ENCODE peak calls at places on chromosomes 2 and 18, in four cellular contexts. P, Q, M and F are unnamed samples.

GRCh38 chr18:11136241-11136640 is 13.1 kb downstream of the PIEZO2 start:
- DNase-seq in P (peak), Q (no peak), M (no peak), F (peak)

GRCh38 chr2:69157441-69157840 is 144.5 kb downstream of the ANTXR1 start:
- DNase-seq in P (no peak), Q (no peak), M (no peak), F (no peak)

GRCh38 chr2:50922506-50922905 is 109.4 kb downstream of the NRXN1 start:
- DNase-seq in P (no peak), Q (no peak), M (no peak), F (no peak)

GRCh38 chr18:9025104-9025838 is 77.2 kb upstream of the NDUFV2 start:
- DNase-seq in P (no peak), Q (no peak), M (no peak), F (peak)

GRCh38 chr2:200373973-200374416 is 67.5 kb downstream of the SPATS2L start:
- DNase-seq in P (no peak), Q (no peak), M (no peak), F (no peak)

GRCh38 chr2:161426788-161427412 is 10.8 kb downstream of the TBR1 start:
- DNase-seq in P (peak), Q (no peak), M (no peak), F (no peak)

GRCh38 chr2:239534581-239535412 is 134.0 kb upstream of the HDAC4 start:
- DNase-seq in P (no peak), Q (no peak), M (no peak), F (no peak)

GRCh38 chr2:220373878-220374277 is 746.4 kb downstream of the SLC4A3 start:
- DNase-seq in P (peak), Q (no peak), M (no peak), F (peak)

GRCh38 chr2:88697361-88698026 is 6.0 kb downstream of the RPIA start:
- DNase-seq in P (no peak), Q (no peak), M (no peak), F (no peak)

GRCh38 chr2:134411828-134412638 is 158.2 kb downstream of the MGAT5 start:
- DNase-seq in P (peak), Q (peak), M (peak), F (peak)

GRCh38 chr2:110173523-110173922 is 31.3 kb downstream of the NPHP1 start:
- DNase-seq in P (peak), Q (no peak), M (no peak), F (peak)

GRCh38 chr2:171430516-171431410 is 3.0 kb downstream of the METTL8 start:
- DNase-seq in P (no peak), Q (no peak), M (no peak), F (no peak)

GRCh38 chr2:208101716-208102631 is 22.4 kb downstream of the CRYGD start:
- DNase-seq in P (peak), Q (no peak), M (no peak), F (no peak)

GRCh38 chr2:99775585-99775984 is 285.8 kb upstream of the REV1 start:
- DNase-seq in P (no peak), Q (no peak), M (no peak), F (peak)

GRCh38 chr2:96115631-96116423 is 544 bp downstream of the ADRA2B start:
- DNase-seq in P (no peak), Q (no peak), M (no peak), F (no peak)

GRCh38 chr2:105952131-105952530 is 207.4 kb downstream of the NCK2 start:
- DNase-seq in P (no peak), Q (no peak), M (no peak), F (no peak)

GRCh38 chr2:223894968-223895367 is 50.2 kb downstream of the WDFY1 start:
- DNase-seq in P (no peak), Q (no peak), M (no peak), F (no peak)

GRCh38 chr2:39571197-39571731 is 94.5 kb upstream of the TMEM178A start:
- DNase-seq in P (peak), Q (no peak), M (no peak), F (peak)

GRCh38 chr2:120531863-120532600 is 186.1 kb downstream of the INHBB start:
- DNase-seq in P (peak), Q (no peak), M (no peak), F (peak)

GRCh38 chr2:51084750-51085149 is 52.8 kb upstream of the NRXN1 start:
- DNase-seq in P (no peak), Q (no peak), M (no peak), F (no peak)

GRCh38 chr2:44562737-44563136 is 201.0 kb downstream of the CAMKMT start:
- DNase-seq in P (no peak), Q (no peak), M (no peak), F (no peak)

GRCh38 chr2:44559108-44559507 is 197.4 kb downstream of the CAMKMT start:
- DNase-seq in P (no peak), Q (no peak), M (no peak), F (no peak)

GRCh38 chr2:44560961-44561360 is 199.2 kb downstream of the CAMKMT start:
- DNase-seq in P (peak), Q (no peak), M (no peak), F (peak)

GRCh38 chr2:44564752-44565151 is 203.0 kb downstream of the CAMKMT start:
- DNase-seq in P (no peak), Q (no peak), M (no peak), F (no peak)

DNA sequence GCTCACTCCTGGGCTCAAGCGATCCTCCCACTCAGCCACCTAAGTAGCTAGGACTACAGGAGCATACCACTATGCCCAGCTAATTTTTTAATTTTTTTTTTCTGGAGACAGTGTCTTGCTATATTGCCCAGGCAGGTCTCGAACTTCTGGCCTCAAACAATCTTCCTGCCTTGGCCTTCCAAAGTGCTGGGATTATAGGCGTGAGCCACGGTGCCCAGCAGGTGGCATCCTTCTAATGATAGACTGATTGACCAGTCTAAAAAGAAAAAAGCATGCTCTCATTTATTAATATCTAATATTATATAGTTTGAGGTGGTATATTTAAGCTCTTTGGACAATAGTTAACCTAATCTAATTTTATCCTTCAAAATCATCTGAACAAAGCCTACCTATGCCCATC is 198.6 kb downstream of the CAMKMT start:
- DNase-seq in P (peak), Q (peak), M (peak), F (no peak)
- TF ChIP-seq CTCF in P (peak), Q (peak), M (no peak), F (peak)

DNA sequence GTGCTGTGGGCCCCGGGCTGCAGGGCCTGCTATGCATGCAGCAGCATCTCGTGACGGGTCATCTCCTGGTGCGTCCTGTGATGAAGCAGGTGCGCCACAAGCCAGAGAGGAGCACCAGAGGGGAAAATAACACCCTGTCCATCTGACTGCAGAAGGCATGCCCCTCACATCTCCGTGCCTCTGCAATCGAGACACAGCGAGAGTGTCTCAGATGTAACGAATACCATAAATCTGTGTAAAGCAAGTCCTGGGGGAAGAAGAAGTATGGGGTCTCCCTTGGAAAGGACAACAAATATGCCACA is 137.5 kb downstream of the PTGR3 start:
- DNase-seq in P (no peak), Q (no peak), M (no peak), F (no peak)
- H3K4me3 ChIP-seq in P (no peak), Q (no peak), M (peak), F (no peak)

DNA sequence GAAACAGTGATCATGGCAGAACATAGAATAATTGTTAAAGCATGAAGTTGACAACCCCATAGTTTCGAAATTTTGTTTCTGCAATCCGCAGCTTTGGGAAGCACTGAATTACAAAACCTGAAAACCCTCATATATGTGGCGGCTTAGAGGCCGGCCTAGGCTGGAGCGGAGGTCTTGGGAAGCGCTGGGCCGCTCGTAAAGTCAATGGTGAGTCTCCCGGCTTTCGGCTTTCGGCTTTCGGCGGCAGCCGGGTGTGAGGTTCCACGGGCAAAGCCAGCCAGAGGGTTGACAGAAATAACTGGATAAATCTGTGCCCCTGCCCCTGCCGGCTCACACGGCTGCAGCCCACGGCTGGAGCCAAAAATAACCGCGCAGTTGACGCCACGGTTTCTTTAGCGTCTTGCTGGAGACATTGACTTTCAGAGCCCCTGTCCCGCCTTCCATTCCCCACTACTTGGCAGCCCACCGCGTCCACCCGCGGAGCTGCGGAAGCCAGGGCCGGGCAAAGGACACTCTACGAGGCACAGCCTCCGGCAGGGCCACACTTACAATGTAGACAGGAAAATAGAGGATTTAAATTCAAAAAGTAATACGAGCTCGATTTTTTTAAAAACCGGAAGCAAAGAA is 28.5 kb upstream of the ATP6V1B1 start:
- DNase-seq in P (peak), Q (no peak), M (no peak), F (no peak)
- TF ChIP-seq CTCF in P (no peak), Q (no peak), M (no peak), F (no peak)

GRCh38 chr2:240896871-240897692 is 1.1 kb upstream of the MAB21L4 start:
- DNase-seq in P (no peak), Q (no peak), M (no peak), F (no peak)

GRCh38 chr2:240898108-240898730 is 2.3 kb upstream of the MAB21L4 start:
- DNase-seq in P (no peak), Q (no peak), M (peak), F (no peak)

GRCh38 chr2:240898731-240899467 is 2.9 kb upstream of the MAB21L4 start:
- DNase-seq in P (no peak), Q (no peak), M (peak), F (no peak)

GRCh38 chr2:240900141-240900860 is 4.3 kb upstream of the MAB21L4 start:
- DNase-seq in P (no peak), Q (no peak), M (no peak), F (no peak)

GRCh38 chr2:240899468-240899865 is 3.5 kb upstream of the MAB21L4 start:
- DNase-seq in P (no peak), Q (no peak), M (no peak), F (no peak)
- H3K4me3 ChIP-seq in P (no peak), Q (no peak), M (no peak), F (no peak)

GRCh38 chr2:232132179-232132578 is 170.7 kb downstream of the DIS3L2 start:
- DNase-seq in P (no peak), Q (no peak), M (no peak), F (no peak)

GRCh38 chr2:232137346-232137745 is 175.8 kb downstream of the DIS3L2 start:
- DNase-seq in P (no peak), Q (no peak), M (no peak), F (peak)

GRCh38 chr2:232129483-232129882 is 168.0 kb downstream of the DIS3L2 start:
- DNase-seq in P (peak), Q (no peak), M (no peak), F (no peak)

GRCh38 chr2:232134939-232135338 is 173.4 kb downstream of the DIS3L2 start:
- DNase-seq in P (no peak), Q (no peak), M (no peak), F (no peak)

DNA sequence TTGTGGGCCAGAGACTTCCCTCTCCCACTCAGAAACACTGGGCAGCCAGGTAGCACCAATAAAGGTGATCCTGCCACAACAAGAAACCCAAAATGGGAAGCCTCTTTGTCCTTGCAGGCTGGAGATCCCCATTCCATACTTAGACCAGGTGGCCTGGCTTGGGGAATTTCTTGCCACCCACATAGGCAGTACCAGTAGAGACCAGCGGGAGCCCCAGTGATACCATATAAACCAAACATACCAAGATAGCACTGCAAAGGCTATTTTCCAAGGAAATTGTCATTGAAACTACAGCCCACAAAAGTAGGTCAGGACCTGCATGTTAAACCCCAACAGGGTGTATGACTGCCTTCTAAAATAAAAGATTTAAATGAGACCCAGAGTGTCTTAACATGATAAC is 171.6 kb downstream of the DIS3L2 start:
- DNase-seq in P (peak), Q (no peak), M (no peak), F (no peak)
- TF ChIP-seq CTCF in P (peak), Q (no peak), M (no peak), F (no peak)